ENCODE peak calls at places on chromosomes 12 and 14, in seven cellular contexts. One of them, this sample, is unnamed.

GRCh38 chr14:56491299-56492285 is 88.0 kb upstream of the TMEM260 start:
- DNase-seq in activated CD4-positive, alpha-beta T cell treated with anti-CD3 and anti-CD28 coated beads, Interleukin-2, amount 10 ng/mL, durations not matched to agents 7 days and 5 days: peak
- DNase-seq in stimulated activated CD8-positive, alpha-beta memory T cell treated with anti-CD3 and anti-CD28 coated beads, Interleukin-12 subunit alpha, Interleukin-12 subunit beta, amount 100 ng/mL, for 4 hours: no peak
- DNase-seq in smooth muscle cell of the brain vasculature: peak
- DNase-seq in kidney tubule cell: peak
- DNase-seq in T-helper 2 cell: no peak
- DNase-seq in NCI-H2081: peak
- DNase-seq in this sample: peak

GRCh38 chr14:36214476-36215216 is 38.1 kb upstream of the PTCSC3 start:
- DNase-seq in stimulated activated CD8-positive, alpha-beta memory T cell treated with anti-CD3 and anti-CD28 coated beads, Interleukin-12 subunit alpha, Interleukin-12 subunit beta, amount 100 ng/mL, for 4 hours: no peak
- DNase-seq in smooth muscle cell of the brain vasculature: no peak
- DNase-seq in T-helper 2 cell: no peak
- DNase-seq in NCI-H2081: no peak
- DNase-seq in kidney tubule cell: peak
- DNase-seq in activated CD4-positive, alpha-beta T cell treated with anti-CD3 and anti-CD28 coated beads, Interleukin-2, amount 10 ng/mL, durations not matched to agents 7 days and 5 days: no peak
- DNase-seq in this sample: no peak

GRCh38 chr14:100278702-100279101 is 27.5 kb downstream of the SLC25A29 start:
- DNase-seq in kidney tubule cell: peak
- DNase-seq in activated CD4-positive, alpha-beta T cell treated with anti-CD3 and anti-CD28 coated beads, Interleukin-2, amount 10 ng/mL, durations not matched to agents 7 days and 5 days: no peak
- DNase-seq in stimulated activated CD8-positive, alpha-beta memory T cell treated with anti-CD3 and anti-CD28 coated beads, Interleukin-12 subunit alpha, Interleukin-12 subunit beta, amount 100 ng/mL, for 4 hours: no peak
- DNase-seq in NCI-H2081: no peak
- DNase-seq in T-helper 2 cell: no peak
- DNase-seq in smooth muscle cell of the brain vasculature: no peak
- DNase-seq in this sample: no peak

GRCh38 chr12:49389092-49389703 is 21.9 kb downstream of the SPATS2 start:
- DNase-seq in activated CD4-positive, alpha-beta T cell treated with anti-CD3 and anti-CD28 coated beads, Interleukin-2, amount 10 ng/mL, durations not matched to agents 7 days and 5 days: peak
- DNase-seq in smooth muscle cell of the brain vasculature: no peak
- DNase-seq in kidney tubule cell: no peak
- DNase-seq in stimulated activated CD8-positive, alpha-beta memory T cell treated with anti-CD3 and anti-CD28 coated beads, Interleukin-12 subunit alpha, Interleukin-12 subunit beta, amount 100 ng/mL, for 4 hours: peak
- DNase-seq in NCI-H2081: no peak
- DNase-seq in T-helper 2 cell: peak
- DNase-seq in this sample: no peak

GRCh38 chr14:101444116-101444515 is 117.2 kb upstream of the DIO3 start:
- DNase-seq in NCI-H2081: no peak
- DNase-seq in T-helper 2 cell: no peak
- DNase-seq in smooth muscle cell of the brain vasculature: no peak
- DNase-seq in activated CD4-positive, alpha-beta T cell treated with anti-CD3 and anti-CD28 coated beads, Interleukin-2, amount 10 ng/mL, durations not matched to agents 7 days and 5 days: no peak
- DNase-seq in kidney tubule cell: peak
- DNase-seq in stimulated activated CD8-positive, alpha-beta memory T cell treated with anti-CD3 and anti-CD28 coated beads, Interleukin-12 subunit alpha, Interleukin-12 subunit beta, amount 100 ng/mL, for 4 hours: no peak
- DNase-seq in this sample: no peak

GRCh38 chr14:30292591-30292990 is 266.4 kb upstream of the G2E3 start:
- DNase-seq in kidney tubule cell: no peak
- DNase-seq in T-helper 2 cell: no peak
- DNase-seq in stimulated activated CD8-positive, alpha-beta memory T cell treated with anti-CD3 and anti-CD28 coated beads, Interleukin-12 subunit alpha, Interleukin-12 subunit beta, amount 100 ng/mL, for 4 hours: no peak
- DNase-seq in smooth muscle cell of the brain vasculature: no peak
- DNase-seq in activated CD4-positive, alpha-beta T cell treated with anti-CD3 and anti-CD28 coated beads, Interleukin-2, amount 10 ng/mL, durations not matched to agents 7 days and 5 days: no peak
- DNase-seq in NCI-H2081: no peak
- DNase-seq in this sample: no peak

GRCh38 chr12:15644700-15645099 is 144.5 kb downstream of the EPS8 start:
- DNase-seq in NCI-H2081: no peak
- DNase-seq in T-helper 2 cell: no peak
- DNase-seq in smooth muscle cell of the brain vasculature: no peak
- DNase-seq in kidney tubule cell: no peak
- DNase-seq in stimulated activated CD8-positive, alpha-beta memory T cell treated with anti-CD3 and anti-CD28 coated beads, Interleukin-12 subunit alpha, Interleukin-12 subunit beta, amount 100 ng/mL, for 4 hours: no peak
- DNase-seq in activated CD4-positive, alpha-beta T cell treated with anti-CD3 and anti-CD28 coated beads, Interleukin-2, amount 10 ng/mL, durations not matched to agents 7 days and 5 days: no peak
- DNase-seq in this sample: no peak

GRCh38 chr14:98965061-98965460 is 306.9 kb downstream of the BCL11B start:
- DNase-seq in stimulated activated CD8-positive, alpha-beta memory T cell treated with anti-CD3 and anti-CD28 coated beads, Interleukin-12 subunit alpha, Interleukin-12 subunit beta, amount 100 ng/mL, for 4 hours: no peak
- DNase-seq in T-helper 2 cell: no peak
- DNase-seq in kidney tubule cell: no peak
- DNase-seq in activated CD4-positive, alpha-beta T cell treated with anti-CD3 and anti-CD28 coated beads, Interleukin-2, amount 10 ng/mL, durations not matched to agents 7 days and 5 days: no peak
- DNase-seq in smooth muscle cell of the brain vasculature: no peak
- DNase-seq in NCI-H2081: no peak
- DNase-seq in this sample: no peak

GRCh38 chr12:41190360-41190759 is 2.2 kb downstream of the PDZRN4 start:
- DNase-seq in stimulated activated CD8-positive, alpha-beta memory T cell treated with anti-CD3 and anti-CD28 coated beads, Interleukin-12 subunit alpha, Interleukin-12 subunit beta, amount 100 ng/mL, for 4 hours: no peak
- DNase-seq in NCI-H2081: peak
- DNase-seq in T-helper 2 cell: no peak
- DNase-seq in activated CD4-positive, alpha-beta T cell treated with anti-CD3 and anti-CD28 coated beads, Interleukin-2, amount 10 ng/mL, durations not matched to agents 7 days and 5 days: no peak
- DNase-seq in smooth muscle cell of the brain vasculature: no peak
- DNase-seq in kidney tubule cell: peak
- DNase-seq in this sample: no peak

GRCh38 chr12:24860546-24860945 is 88.4 kb downstream of the BCAT1 start:
- DNase-seq in activated CD4-positive, alpha-beta T cell treated with anti-CD3 and anti-CD28 coated beads, Interleukin-2, amount 10 ng/mL, durations not matched to agents 7 days and 5 days: no peak
- DNase-seq in NCI-H2081: no peak
- DNase-seq in kidney tubule cell: no peak
- DNase-seq in T-helper 2 cell: no peak
- DNase-seq in stimulated activated CD8-positive, alpha-beta memory T cell treated with anti-CD3 and anti-CD28 coated beads, Interleukin-12 subunit alpha, Interleukin-12 subunit beta, amount 100 ng/mL, for 4 hours: no peak
- DNase-seq in smooth muscle cell of the brain vasculature: no peak
- DNase-seq in this sample: no peak

GRCh38 chr14:68297011-68297410 is 477.4 kb downstream of the RAD51B start:
- DNase-seq in T-helper 2 cell: no peak
- DNase-seq in activated CD4-positive, alpha-beta T cell treated with anti-CD3 and anti-CD28 coated beads, Interleukin-2, amount 10 ng/mL, durations not matched to agents 7 days and 5 days: no peak
- DNase-seq in stimulated activated CD8-positive, alpha-beta memory T cell treated with anti-CD3 and anti-CD28 coated beads, Interleukin-12 subunit alpha, Interleukin-12 subunit beta, amount 100 ng/mL, for 4 hours: no peak
- DNase-seq in kidney tubule cell: no peak
- DNase-seq in smooth muscle cell of the brain vasculature: no peak
- DNase-seq in NCI-H2081: no peak
- DNase-seq in this sample: no peak

GRCh38 chr12:26338574-26339572 is 143.5 kb downstream of the SSPN start:
- DNase-seq in T-helper 2 cell: no peak
- DNase-seq in smooth muscle cell of the brain vasculature: no peak
- DNase-seq in NCI-H2081: no peak
- DNase-seq in stimulated activated CD8-positive, alpha-beta memory T cell treated with anti-CD3 and anti-CD28 coated beads, Interleukin-12 subunit alpha, Interleukin-12 subunit beta, amount 100 ng/mL, for 4 hours: no peak
- DNase-seq in activated CD4-positive, alpha-beta T cell treated with anti-CD3 and anti-CD28 coated beads, Interleukin-2, amount 10 ng/mL, durations not matched to agents 7 days and 5 days: no peak
- DNase-seq in kidney tubule cell: peak
- DNase-seq in this sample: no peak

GRCh38 chr14:55240526-55241178 is 30.6 kb upstream of the FBXO34 start:
- DNase-seq in activated CD4-positive, alpha-beta T cell treated with anti-CD3 and anti-CD28 coated beads, Interleukin-2, amount 10 ng/mL, durations not matched to agents 7 days and 5 days: no peak
- DNase-seq in kidney tubule cell: no peak
- DNase-seq in stimulated activated CD8-positive, alpha-beta memory T cell treated with anti-CD3 and anti-CD28 coated beads, Interleukin-12 subunit alpha, Interleukin-12 subunit beta, amount 100 ng/mL, for 4 hours: no peak
- DNase-seq in smooth muscle cell of the brain vasculature: no peak
- DNase-seq in NCI-H2081: no peak
- DNase-seq in T-helper 2 cell: no peak
- DNase-seq in this sample: no peak